ENCODE peak calls at places on chromosomes 2 and 18, in eight cellular contexts. E, P, I, L, J, Q, G and X are unnamed samples.

GRCh38 chr2:98560256-98560771 is 48.0 kb downstream of the COA5 start:
- DNase-seq in J (peak), L (no peak), P (peak), E (peak), G (no peak), I (peak), Q (no peak), X (peak)

GRCh38 chr18:33755918-33756590 is 178.0 kb downstream of the ASXL3 start:
- DNase-seq in I (peak), Q (no peak), G (no peak), P (peak), J (peak), L (peak), E (peak), X (peak)

GRCh38 chr2:238081561-238081960 is 18.6 kb upstream of the ESPNL start:
- DNase-seq in J (no peak), L (no peak), I (no peak), G (no peak), P (no peak), E (no peak), Q (no peak), X (no peak)

GRCh38 chr2:135219226-135219625 is 167.1 kb downstream of the RAB3GAP1 start:
- DNase-seq in L (no peak), G (no peak), E (no peak), Q (no peak), J (no peak), I (no peak), P (no peak), X (no peak)

GRCh38 chr2:70931376-70932000 is 4.2 kb upstream of the ATP6V1B1 start:
- DNase-seq in E (no peak), J (no peak), G (no peak), P (no peak), Q (no peak), I (no peak), L (no peak), X (no peak)

GRCh38 chr18:9722691-9723090 is 14.6 kb downstream of the RAB31 start:
- DNase-seq in L (no peak), I (no peak), P (no peak), J (no peak), G (no peak), Q (no peak), E (peak), X (peak)

GRCh38 chr18:9951022-9951859 is 37.4 kb downstream of the VAPA start:
- DNase-seq in P (peak), J (peak), I (peak), L (peak), E (peak), Q (no peak), G (no peak), X (peak)

GRCh38 chr2:68251855-68252406 is 401 bp downstream of the PPP3R1 start:
- DNase-seq in P (no peak), G (peak), Q (no peak), L (no peak), I (peak), J (no peak), E (peak), X (peak)

GRCh38 chr2:174337337-174338154 is 2.8 kb downstream of the SP9 start:
- DNase-seq in J (peak), I (no peak), E (peak), P (no peak), G (no peak), L (no peak), Q (no peak), X (no peak)

GRCh38 chr18:22509423-22509822 is 91.7 kb upstream of the CTAGE1 start:
- DNase-seq in P (no peak), J (no peak), E (no peak), Q (no peak), L (no peak), G (no peak), I (no peak), X (peak)

GRCh38 chr2:62112192-62112591 is 83.7 kb upstream of the B3GNT2 start:
- DNase-seq in E (peak), G (no peak), Q (no peak), I (peak), L (no peak), J (no peak), P (no peak), X (peak)

GRCh38 chr2:227423633-227424499 is 36.1 kb upstream of the SCYGR1 start:
- DNase-seq in G (no peak), L (no peak), J (no peak), E (no peak), I (no peak), Q (no peak), P (no peak), X (no peak)

GRCh38 chr2:25851740-25852503 is 26.4 kb downstream of the ASXL2 start:
- DNase-seq in I (peak), E (peak), G (no peak), Q (no peak), P (peak), J (peak), L (peak), X (peak)

GRCh38 chr2:177908824-177909223 is 163.8 kb downstream of the PDE11A start:
- DNase-seq in Q (no peak), E (no peak), J (no peak), L (no peak), I (no peak), G (no peak), P (no peak), X (no peak)

GRCh38 chr2:201523506-201523905 is 72.0 kb downstream of the STRADB start:
- DNase-seq in J (no peak), E (no peak), I (no peak), L (no peak), P (no peak), Q (no peak), G (no peak), X (no peak)

GRCh38 chr2:142724713-142725349 is 152.6 kb upstream of the KYNU start:
- DNase-seq in I (no peak), P (no peak), J (no peak), G (no peak), E (no peak), Q (no peak), L (no peak), X (no peak)

GRCh38 chr18:7757175-7757574 is 190.1 kb downstream of the PTPRM start:
- DNase-seq in E (no peak), Q (no peak), L (no peak), G (no peak), P (no peak), I (no peak), J (no peak), X (no peak)

GRCh38 chr2:195017890-195018289 is 639.1 kb upstream of the SLC39A10 start:
- DNase-seq in P (no peak), I (no peak), G (no peak), J (peak), Q (no peak), E (no peak), L (no peak), X (no peak)

GRCh38 chr2:95526360-95527341 is 42.1 kb upstream of the TRIM43B start:
- DNase-seq in J (peak), E (no peak), G (peak), I (peak), Q (no peak), P (peak), L (no peak), X (peak)

GRCh38 chr2:72927619-72928537 is 10.6 kb downstream of the EMX1 start:
- DNase-seq in G (no peak), L (no peak), E (no peak), P (no peak), J (no peak), I (no peak), Q (no peak), X (no peak)

GRCh38 chr2:99692785-99693184 is 203.0 kb upstream of the REV1 start:
- DNase-seq in L (no peak), P (no peak), E (no peak), J (no peak), Q (no peak), I (no peak), G (peak), X (no peak)

GRCh38 chr18:25033747-25034471 is 318.1 kb downstream of the ZNF521 start:
- DNase-seq in Q (no peak), G (no peak), P (no peak), J (no peak), E (no peak), L (no peak), I (no peak), X (no peak)

GRCh38 chr2:55966431-55967118 is 43.0 kb upstream of the EFEMP1 start:
- DNase-seq in P (no peak), E (peak), I (peak), G (no peak), Q (peak), L (no peak), J (peak), X (peak)
- H3K4me3 ChIP-seq in P (no peak), E (no peak), I (no peak), G (no peak), Q (peak), L (no peak), J (no peak), X (no peak)

DNA sequence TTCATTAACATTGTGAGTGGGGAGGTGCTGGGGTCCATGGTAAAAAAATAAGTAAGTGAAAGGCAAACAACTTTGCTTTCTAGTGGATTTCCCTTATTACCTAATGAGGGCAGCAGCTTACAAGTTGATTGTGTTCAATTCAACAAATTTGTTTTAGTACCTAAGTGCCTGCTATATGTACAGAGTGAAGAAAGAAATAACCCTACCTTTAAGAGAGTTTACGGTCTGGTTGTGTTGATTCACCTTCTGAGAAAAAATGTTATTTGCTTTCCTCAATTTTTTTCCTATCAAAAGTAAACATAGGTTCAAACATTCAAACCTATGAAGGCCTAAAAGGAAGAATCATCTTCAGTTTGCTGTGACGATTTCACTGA is 1.6 kb upstream of the SPTBN1 start:
- DNase-seq in E (no peak), J (no peak), I (no peak), L (no peak), G (no peak), P (no peak), Q (no peak), X (no peak)
- TF ChIP-seq CTCF in E (no peak), J (no peak), I (no peak), L (no peak), G (no peak), P (no peak), Q (no peak), X (no peak)

DNA sequence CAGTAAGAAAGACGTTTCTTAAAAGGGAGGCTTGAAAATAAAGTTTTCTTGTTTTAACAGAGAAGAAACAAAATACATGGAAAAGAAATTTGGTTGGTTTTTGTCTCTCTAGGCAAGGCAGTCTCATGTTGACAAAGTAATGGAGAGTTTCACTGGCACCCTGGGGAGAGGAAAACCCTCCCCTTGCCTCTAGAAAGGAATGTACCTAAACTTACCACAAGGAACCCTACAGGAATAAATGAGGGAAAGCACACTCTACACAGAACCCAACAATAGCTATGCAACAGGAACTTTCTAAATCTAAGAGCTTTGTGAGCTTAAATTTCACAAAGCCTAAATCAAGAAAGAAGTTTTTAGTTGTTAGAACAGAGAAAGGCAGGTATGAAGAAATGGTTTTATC is 37.0 kb downstream of the FIGN start:
- DNase-seq in I (no peak), L (no peak), E (no peak), P (no peak), J (no peak), Q (no peak), G (no peak), X (no peak)
- H3K4me3 ChIP-seq in I (no peak), L (no peak), E (no peak), P (no peak), J (no peak), Q (peak), G (no peak), X (no peak)

GRCh38 chr2:65691816-65692215 is 259.4 kb upstream of the SPRED2 start:
- DNase-seq in J (no peak), L (no peak), Q (no peak), E (no peak), P (no peak), I (no peak), G (no peak), X (peak)

GRCh38 chr2:65681503-65681902 is 249.1 kb upstream of the SPRED2 start:
- DNase-seq in G (no peak), L (no peak), I (no peak), E (no peak), P (no peak), J (no peak), Q (no peak), X (no peak)

GRCh38 chr2:65688166-65688886 is 255.9 kb upstream of the SPRED2 start:
- DNase-seq in G (no peak), E (no peak), P (no peak), I (no peak), L (no peak), J (no peak), Q (no peak), X (no peak)

GRCh38 chr2:65687614-65688013 is 255.2 kb upstream of the SPRED2 start:
- DNase-seq in J (no peak), I (no peak), P (no peak), E (no peak), Q (no peak), L (no peak), G (no peak), X (no peak)

GRCh38 chr2:65686928-65687521 is 254.6 kb upstream of the SPRED2 start:
- DNase-seq in J (no peak), I (no peak), E (no peak), G (no peak), P (no peak), Q (no peak), L (no peak), X (no peak)
- TF ChIP-seq CTCF in J (peak), I (no peak), E (peak), G (no peak), P (no peak), Q (no peak), L (peak), X (no peak)

GRCh38 chr2:210020138-210020537 is 17.7 kb downstream of the RPE start:
- DNase-seq in G (no peak), I (no peak), J (no peak), E (no peak), P (no peak), Q (no peak), L (no peak), X (no peak)
- H3K4me3 ChIP-seq in G (no peak), I (no peak), J (no peak), E (no peak), P (no peak), Q (no peak), L (no peak), X (no peak)

DNA sequence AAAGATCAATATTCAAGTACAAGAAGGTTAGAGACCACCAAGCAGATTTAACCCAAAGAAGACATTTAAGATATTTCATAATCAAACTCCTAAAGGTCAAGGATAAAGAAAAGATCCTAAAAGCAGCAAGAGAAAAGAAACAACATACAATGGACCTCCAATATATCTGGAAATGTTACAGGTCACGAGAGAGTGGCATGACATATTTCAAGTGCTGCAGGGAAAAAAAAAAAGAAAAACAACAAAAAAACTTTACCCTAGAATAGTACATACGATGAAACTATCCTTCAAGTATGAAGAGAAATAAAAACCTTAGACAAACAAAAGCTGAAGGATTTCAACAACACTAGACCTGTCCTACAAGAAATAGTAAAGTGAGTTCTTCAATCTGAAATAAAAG is 91.5 kb upstream of the CD226 start:
- DNase-seq in P (no peak), I (no peak), G (no peak), L (no peak), J (peak), Q (no peak), E (no peak), X (no peak)
- TF ChIP-seq CTCF in P (no peak), I (no peak), G (no peak), L (no peak), J (no peak), Q (no peak), E (no peak), X (no peak)